ENCODE peak calls at places on chromosomes 3 and 15, in seven cellular contexts. G, K, S, E, Y, Z and U are unnamed samples.

GRCh38 chr3:32819086-32819450 is 1.3 kb downstream of the TRIM71 start:
- DNase-seq in Z (no peak), Y (no peak), E (no peak), K (no peak), G (no peak), S (no peak), U (no peak)

GRCh38 chr15:93018574-93018973 is 70.4 kb downstream of the RGMA start:
- DNase-seq in Z (no peak), S (no peak), Y (peak), E (peak), K (no peak), G (no peak), U (no peak)

GRCh38 chr3:152073267-152073666 is 195.5 kb upstream of the MBNL1 start:
- DNase-seq in Z (no peak), Y (no peak), S (no peak), G (no peak), E (no peak), K (no peak), U (no peak)

GRCh38 chr3:37985637-37986320 is 4.8 kb upstream of the VILL start:
- DNase-seq in G (no peak), Y (no peak), Z (no peak), K (no peak), S (no peak), E (no peak), U (no peak)

GRCh38 chr15:45842151-45842550 is 207.3 kb downstream of the SQOR start:
- DNase-seq in S (no peak), E (no peak), K (no peak), Z (no peak), G (no peak), Y (no peak), U (no peak)

GRCh38 chr15:62455441-62455921 is 290.4 kb upstream of the C2CD4B start:
- DNase-seq in S (no peak), G (peak), Y (no peak), Z (no peak), K (no peak), E (peak), U (peak)

GRCh38 chr3:26365706-26366105 is 256.9 kb upstream of the LRRC3B start:
- DNase-seq in E (no peak), Z (no peak), S (no peak), G (no peak), K (no peak), Y (no peak), U (no peak)

GRCh38 chr15:38093931-38094330 is 158.7 kb upstream of the SPRED1 start:
- DNase-seq in Z (no peak), S (no peak), K (no peak), Y (no peak), E (no peak), G (no peak), U (no peak)

GRCh38 chr3:113205481-113205880 is 5.9 kb upstream of the BOC start:
- DNase-seq in G (no peak), K (no peak), S (no peak), E (no peak), Z (no peak), Y (no peak), U (no peak)

GRCh38 chr15:71804695-71805470 is 5.5 kb upstream of the NR2E3 start:
- DNase-seq in Y (no peak), S (no peak), Z (no peak), G (no peak), K (peak), E (no peak), U (no peak)

GRCh38 chr3:133246119-133246518 is 153.7 kb upstream of the BFSP2 start:
- DNase-seq in G (no peak), Z (no peak), E (no peak), S (no peak), Y (no peak), K (no peak), U (no peak)

GRCh38 chr15:69000091-69000490 is 14.4 kb upstream of the NOX5 start:
- DNase-seq in G (no peak), Y (no peak), Z (no peak), S (no peak), K (no peak), E (no peak), U (no peak)

GRCh38 chr3:26280517-26280916 is 342.1 kb upstream of the LRRC3B start:
- DNase-seq in K (no peak), Y (no peak), G (no peak), E (no peak), S (no peak), Z (no peak), U (no peak)

GRCh38 chr15:87917480-87917879 is 339.1 kb downstream of the NTRK3 start:
- DNase-seq in G (no peak), S (no peak), E (no peak), K (no peak), Z (no peak), Y (no peak), U (no peak)

GRCh38 chr3:195352895-195353488 is 82.0 kb upstream of the XXYLT1 start:
- DNase-seq in K (no peak), Z (no peak), G (no peak), E (peak), Y (peak), S (no peak), U (peak)

GRCh38 chr3:34947849-34948248 is 691.5 kb upstream of the ARPP21 start:
- DNase-seq in E (peak), Y (no peak), G (no peak), Z (no peak), K (no peak), S (no peak), U (no peak)

GRCh38 chr3:191051037-191051436 is 148.0 kb upstream of the OSTN start:
- DNase-seq in K (peak), G (no peak), S (no peak), Y (peak), E (peak), Z (no peak), U (no peak)

GRCh38 chr3:100720423-100720822 is 11.1 kb downstream of the TFG start:
- DNase-seq in S (no peak), G (no peak), Y (no peak), Z (no peak), K (no peak), E (no peak), U (no peak)

GRCh38 chr3:192571197-192571791 is 156.0 kb downstream of the FGF12 start:
- DNase-seq in Y (peak), E (no peak), G (peak), Z (no peak), K (no peak), S (peak), U (peak)